ENCODE peak calls at places on chromosome 14, in ten cellular contexts. B is tibial artery, W is OCI-LY7, T is left ventricle myocardium inferior, J is A549, Y is DND-41, X is cardiac muscle cell, U is breast epithelium, F is colonic mucosa, Q is suprapubic skin. N is an unnamed sample.

GRCh38 chr14:76769636-76770292 is 8.5 kb downstream of the VASH1 start:
- DNase-seq in B (no peak), W (no peak), T (no peak), J (no peak), Y (no peak), X (no peak), U (no peak), F (peak; percentile 9), Q (peak; percentile 53), N (no peak)

GRCh38 chr14:45212231-45212630 is 40.8 kb downstream of the MIS18BP1 start:
- DNase-seq in B (no peak), W (no peak), T (no peak), J (no peak), Y (no peak), X (no peak), U (no peak), F (no peak), Q (no peak), N (no peak)

GRCh38 chr14:73727181-73727580 is 13.0 kb upstream of the PNMA1 start:
- DNase-seq in B (no peak), W (no peak), T (no peak), J (no peak), Y (no peak), X (no peak), U (no peak), F (no peak), Q (no peak), N (no peak)

GRCh38 chr14:103408491-103409155 is 23.4 kb downstream of the MARK3 start:
- DNase-seq in B (no peak), W (no peak), T (no peak), J (no peak), Y (no peak), X (no peak), U (no peak), F (no peak), Q (no peak), N (no peak)

GRCh38 chr14:89267163-89267562 is 149.9 kb downstream of the FOXN3 start:
- DNase-seq in B (no peak), W (no peak), T (no peak), J (no peak), Y (no peak), X (no peak), U (no peak), F (no peak), Q (no peak), N (no peak)

GRCh38 chr14:79659995-79660975 is 551.0 kb downstream of the DIO2 start:
- DNase-seq in B (no peak), W (no peak), T (no peak), J (no peak), Y (no peak), X (no peak), U (no peak), F (no peak), Q (no peak), N (no peak)

GRCh38 chr14:61321385-61322010 is at the start of gene PRKCH:
- DNase-seq in B (peak; percentile 78), W (no peak), T (peak; percentile 73), J (peak; percentile 65), Y (peak; percentile 91), X (peak; percentile 80), U (peak; percentile 89), F (peak; percentile 82), Q (peak; percentile 93), N (peak; percentile 89)

GRCh38 chr14:54175298-54175942 is 218.8 kb upstream of the BMP4 start:
- DNase-seq in B (peak; percentile 69), W (peak; percentile 65), T (no peak), J (peak; percentile 75), Y (peak; percentile 75), X (peak; percentile 76), U (no peak), F (peak; percentile 83), Q (peak; percentile 79), N (no peak)

GRCh38 chr14:83733670-83734069 is 1796.3 kb upstream of the FLRT2 start:
- DNase-seq in B (no peak), W (no peak), T (no peak), J (no peak), Y (no peak), X (no peak), U (no peak), F (no peak), Q (no peak), N (no peak)

GRCh38 chr14:77303417-77304156 is 17.1 kb downstream of the POMT2 start:
- DNase-seq in B (peak; percentile 41), W (no peak), T (no peak), J (peak; percentile 93), Y (no peak), X (no peak), U (no peak), F (no peak), Q (no peak), N (no peak)

GRCh38 chr14:33465952-33466700 is 484.7 kb downstream of the EGLN3 start:
- DNase-seq in B (no peak), W (no peak), T (no peak), J (no peak), Y (no peak), X (no peak), U (no peak), F (no peak), Q (no peak), N (no peak)

DNA sequence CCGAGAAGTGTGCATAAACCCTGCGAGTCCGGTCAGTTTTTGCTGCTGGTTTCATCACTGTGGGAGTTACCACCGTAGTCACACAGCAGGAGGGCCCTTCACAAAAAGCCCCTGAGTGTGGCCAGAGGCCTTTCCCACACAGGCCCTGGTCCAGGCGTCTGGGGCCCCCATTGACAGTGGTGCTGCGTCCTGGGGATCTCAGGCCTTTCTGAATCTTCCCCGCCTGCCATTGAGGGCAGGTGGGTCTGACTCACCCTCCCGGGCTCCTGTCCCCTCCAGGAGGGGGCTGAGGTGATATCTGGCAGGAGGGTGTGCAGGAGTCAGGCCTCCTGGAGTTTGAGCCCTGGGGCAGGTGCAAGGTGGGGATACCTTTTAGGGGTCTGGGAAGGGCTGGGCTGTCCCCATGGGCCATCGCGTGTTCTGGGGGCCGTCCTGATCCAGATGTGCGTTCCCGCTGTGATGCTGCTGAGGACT is 358.5 kb downstream of the TMEM121 start:
- DNase-seq in B (peak; percentile 11), W (no peak), T (no peak), J (no peak), Y (no peak), X (no peak), U (no peak), F (no peak), Q (peak; percentile 73), N (peak; percentile 3)
- H3K9me3 ChIP-seq in B (no peaks in the 10 kb centered on the region), W (no peaks in the 10 kb centered on the region), T (peaks cover 4% of the 10 kb centered on the region), J (no peaks in the 10 kb centered on the region), Y (no peaks in the 10 kb centered on the region), X (no peaks in the 10 kb centered on the region), U (no peaks in the 10 kb centered on the region), F (no peaks in the 10 kb centered on the region), Q (no peaks in the 10 kb centered on the region), N (no peaks in the 10 kb centered on the region)

GRCh38 chr14:31835049-31835448 is 242.1 kb upstream of the ARHGAP5 start:
- DNase-seq in B (no peak), W (no peak), T (no peak), J (no peak), Y (no peak), X (no peak), U (no peak), F (no peak), Q (no peak), N (no peak)

GRCh38 chr14:31829256-31829923 is 247.7 kb upstream of the ARHGAP5 start:
- DNase-seq in B (no peak), W (no peak), T (no peak), J (peak; percentile 20), Y (no peak), X (no peak), U (no peak), F (no peak), Q (no peak), N (no peak)

GRCh38 chr14:31837056-31837455 is 240.0 kb upstream of the ARHGAP5 start:
- DNase-seq in B (no peak), W (no peak), T (no peak), J (no peak), Y (no peak), X (no peak), U (no peak), F (no peak), Q (no peak), N (no peak)

DNA sequence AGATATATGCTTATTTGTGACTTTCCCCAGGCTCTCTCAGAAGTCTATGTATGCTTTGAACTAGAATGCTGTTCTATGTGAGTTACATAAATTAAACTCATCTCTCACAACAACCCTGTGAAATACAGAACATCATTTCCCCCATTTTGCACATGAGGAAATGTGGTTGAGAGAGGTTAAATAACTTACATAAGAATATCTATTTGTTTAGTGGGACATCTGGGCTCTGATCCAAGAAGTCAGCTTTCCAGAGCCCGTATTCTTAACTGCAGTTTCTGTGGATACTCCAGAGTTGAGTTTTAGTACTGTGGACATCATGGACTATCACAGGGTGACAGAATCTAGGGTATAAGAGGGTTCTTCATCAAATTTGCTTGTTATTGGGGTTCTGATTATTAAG is 242.5 kb upstream of the ARHGAP5 start:
- DNase-seq in B (no peak), W (no peak), T (no peak), J (peak; percentile 3), Y (no peak), X (no peak), U (no peak), F (no peak), Q (no peak), N (no peak)
- TF ChIP-seq CTCF in B (no peak), W (no peak), T (no peak), J (no peak), Y (no peak), X (no peak), U (no peak), F (no peak), Q (no peak), N (no peak)

GRCh38 chr14:22560638-22561365 is 28.2 kb downstream of the DAD1 start:
- DNase-seq in B (no peak), W (no peak), T (no peak), J (no peak), Y (no peak), X (no peak), U (no peak), F (peak; percentile 40), Q (no peak), N (peak; percentile 36)
- H3K27ac ChIP-seq in B (no peak overlapping the region), W (peak overlapping the region; percentile 83), T (no peak overlapping the region), J (no peak overlapping the region), Y (peak overlapping the region; percentile 26), X (no peak overlapping the region), U (no peak overlapping the region), F (peak overlapping the region; percentile 68), Q (no peak overlapping the region), N (peak overlapping the region; percentile 61)

GRCh38 chr14:106419432-106419831 is 893.0 kb downstream of the TMEM121 start:
- DNase-seq in B (no peak), W (no peak), T (no peak), J (no peak), Y (no peak), X (no peak), U (no peak), F (no peak), Q (no peak), N (no peak)

GRCh38 chr14:106414464-106414863 is 888.1 kb downstream of the TMEM121 start:
- DNase-seq in B (no peak), W (no peak), T (no peak), J (no peak), Y (no peak), X (no peak), U (no peak), F (no peak), Q (no peak), N (no peak)

GRCh38 chr14:106422066-106422465 is 895.7 kb downstream of the TMEM121 start:
- DNase-seq in B (no peak), W (no peak), T (no peak), J (no peak), Y (peak; percentile 63), X (no peak), U (no peak), F (no peak), Q (no peak), N (no peak)

GRCh38 chr14:106417224-106418049 is 891.1 kb downstream of the TMEM121 start:
- DNase-seq in B (no peak), W (peak; percentile 82), T (peak; percentile 25), J (peak; percentile 78), Y (peak; percentile 85), X (no peak), U (no peak), F (peak; percentile 56), Q (no peak), N (peak; percentile 45)
- H3K9me3 ChIP-seq in B (no peaks in the 10 kb centered on the region), W (peaks cover 26% of the 10 kb centered on the region), T (no peaks in the 10 kb centered on the region), J (peaks cover 5% of the 10 kb centered on the region), Y (peaks cover 4% of the 10 kb centered on the region), X (no peaks in the 10 kb centered on the region), U (no peaks in the 10 kb centered on the region), F (no peaks in the 10 kb centered on the region), Q (no peaks in the 10 kb centered on the region), N (no peaks in the 10 kb centered on the region)